ENCODE peak calls at places on chromosome 12, in seven cellular contexts. One of them, this sample, is unnamed.

GRCh38 chr12:124523071-124523470 is 44.3 kb downstream of the NCOR2 start:
- DNase-seq in type B pancreatic cell: no peak
- DNase-seq in endothelial cell: no peak
- DNase-seq in cardiac muscle cell: no peak
- DNase-seq in OCI-LY7: no peak
- DNase-seq in foreskin keratinocyte: no peak
- DNase-seq in AG10803: peak
- DNase-seq in this sample: no peak

GRCh38 chr12:62917066-62917465 is 17.9 kb downstream of the PPM1H start:
- DNase-seq in type B pancreatic cell: no peak
- DNase-seq in foreskin keratinocyte: no peak
- DNase-seq in AG10803: no peak
- DNase-seq in endothelial cell: no peak
- DNase-seq in cardiac muscle cell: no peak
- DNase-seq in OCI-LY7: no peak
- DNase-seq in this sample: no peak

GRCh38 chr12:80195143-80195726 is 95.9 kb downstream of the OTOGL start:
- DNase-seq in AG10803: peak
- DNase-seq in endothelial cell: peak
- DNase-seq in cardiac muscle cell: peak
- DNase-seq in foreskin keratinocyte: no peak
- DNase-seq in type B pancreatic cell: no peak
- DNase-seq in OCI-LY7: peak
- DNase-seq in this sample: peak

GRCh38 chr12:117850048-117850447 is 118.7 kb downstream of the KSR2 start:
- DNase-seq in endothelial cell: peak
- DNase-seq in AG10803: peak
- DNase-seq in cardiac muscle cell: peak
- DNase-seq in OCI-LY7: peak
- DNase-seq in type B pancreatic cell: no peak
- DNase-seq in foreskin keratinocyte: no peak
- DNase-seq in this sample: peak

GRCh38 chr12:104226672-104227071 is 11.1 kb downstream of the TXNRD1 start:
- DNase-seq in foreskin keratinocyte: peak
- DNase-seq in OCI-LY7: no peak
- DNase-seq in type B pancreatic cell: no peak
- DNase-seq in endothelial cell: no peak
- DNase-seq in cardiac muscle cell: no peak
- DNase-seq in AG10803: peak
- DNase-seq in this sample: no peak

GRCh38 chr12:89752331-89752730 is 43.7 kb upstream of the ATP2B1 start:
- DNase-seq in foreskin keratinocyte: no peak
- DNase-seq in cardiac muscle cell: no peak
- DNase-seq in endothelial cell: no peak
- DNase-seq in OCI-LY7: peak
- DNase-seq in type B pancreatic cell: no peak
- DNase-seq in AG10803: no peak
- DNase-seq in this sample: peak

GRCh38 chr12:67593041-67593870 is 55.3 kb upstream of the DYRK2 start:
- DNase-seq in endothelial cell: no peak
- DNase-seq in type B pancreatic cell: no peak
- DNase-seq in OCI-LY7: no peak
- DNase-seq in cardiac muscle cell: no peak
- DNase-seq in AG10803: peak
- DNase-seq in foreskin keratinocyte: peak
- DNase-seq in this sample: no peak

GRCh38 chr12:109735825-109736551 is 22.4 kb downstream of the FAM222A start:
- DNase-seq in OCI-LY7: no peak
- DNase-seq in foreskin keratinocyte: no peak
- DNase-seq in cardiac muscle cell: no peak
- DNase-seq in AG10803: no peak
- DNase-seq in type B pancreatic cell: no peak
- DNase-seq in endothelial cell: no peak
- DNase-seq in this sample: no peak

GRCh38 chr12:126966498-126966897 is 1300.5 kb upstream of the TMEM132C start:
- DNase-seq in AG10803: no peak
- DNase-seq in type B pancreatic cell: no peak
- DNase-seq in OCI-LY7: no peak
- DNase-seq in endothelial cell: no peak
- DNase-seq in foreskin keratinocyte: no peak
- DNase-seq in cardiac muscle cell: no peak
- DNase-seq in this sample: no peak

GRCh38 chr12:38508246-38508645 is 191.7 kb downstream of the ALG10B start:
- DNase-seq in OCI-LY7: no peak
- DNase-seq in type B pancreatic cell: no peak
- DNase-seq in endothelial cell: no peak
- DNase-seq in AG10803: no peak
- DNase-seq in cardiac muscle cell: no peak
- DNase-seq in foreskin keratinocyte: no peak
- DNase-seq in this sample: no peak

GRCh38 chr12:131710464-131711457 is at the start of gene SFSWAP:
- DNase-seq in foreskin keratinocyte: peak
- DNase-seq in endothelial cell: peak
- DNase-seq in AG10803: peak
- DNase-seq in cardiac muscle cell: peak
- DNase-seq in type B pancreatic cell: peak
- DNase-seq in OCI-LY7: peak
- DNase-seq in this sample: peak

GRCh38 chr12:93818488-93819047 is 141.4 kb downstream of the CRADD start:
- DNase-seq in cardiac muscle cell: no peak
- DNase-seq in OCI-LY7: no peak
- DNase-seq in foreskin keratinocyte: no peak
- DNase-seq in type B pancreatic cell: no peak
- DNase-seq in endothelial cell: no peak
- DNase-seq in AG10803: no peak
- DNase-seq in this sample: no peak

GRCh38 chr12:77299910-77300772 is 234.8 kb upstream of the E2F7 start:
- DNase-seq in type B pancreatic cell: no peak
- DNase-seq in endothelial cell: no peak
- DNase-seq in cardiac muscle cell: no peak
- DNase-seq in foreskin keratinocyte: peak
- DNase-seq in OCI-LY7: no peak
- DNase-seq in AG10803: peak
- DNase-seq in this sample: no peak

GRCh38 chr12:65019696-65020095 is 101.4 kb downstream of the WIF1 start:
- DNase-seq in foreskin keratinocyte: no peak
- DNase-seq in AG10803: no peak
- DNase-seq in endothelial cell: no peak
- DNase-seq in type B pancreatic cell: no peak
- DNase-seq in cardiac muscle cell: no peak
- DNase-seq in OCI-LY7: no peak
- DNase-seq in this sample: no peak

GRCh38 chr12:3152892-3153291 is 75.7 kb downstream of the TSPAN9 start:
- DNase-seq in endothelial cell: no peak
- DNase-seq in OCI-LY7: no peak
- DNase-seq in cardiac muscle cell: no peak
- DNase-seq in foreskin keratinocyte: no peak
- DNase-seq in type B pancreatic cell: no peak
- DNase-seq in AG10803: no peak
- DNase-seq in this sample: no peak

GRCh38 chr12:108966378-108967151 is 54.3 kb downstream of the SVOP start:
- DNase-seq in type B pancreatic cell: no peak
- DNase-seq in foreskin keratinocyte: no peak
- DNase-seq in cardiac muscle cell: no peak
- DNase-seq in AG10803: no peak
- DNase-seq in OCI-LY7: no peak
- DNase-seq in endothelial cell: no peak
- DNase-seq in this sample: no peak

GRCh38 chr12:49698619-49699545 is 8.3 kb downstream of the FMNL3 start:
- DNase-seq in foreskin keratinocyte: peak
- DNase-seq in AG10803: peak
- DNase-seq in type B pancreatic cell: no peak
- DNase-seq in OCI-LY7: peak
- DNase-seq in cardiac muscle cell: peak
- DNase-seq in endothelial cell: peak
- DNase-seq in this sample: peak

GRCh38 chr12:58067610-58068387 is 126.4 kb downstream of the ATP23 start:
- DNase-seq in foreskin keratinocyte: peak
- DNase-seq in AG10803: peak
- DNase-seq in type B pancreatic cell: no peak
- DNase-seq in cardiac muscle cell: no peak
- DNase-seq in endothelial cell: no peak
- DNase-seq in OCI-LY7: no peak
- DNase-seq in this sample: no peak

GRCh38 chr12:116832353-116832752 is 48.9 kb downstream of the HRK start:
- DNase-seq in endothelial cell: no peak
- DNase-seq in foreskin keratinocyte: no peak
- DNase-seq in cardiac muscle cell: no peak
- DNase-seq in AG10803: peak
- DNase-seq in OCI-LY7: no peak
- DNase-seq in type B pancreatic cell: no peak
- DNase-seq in this sample: no peak

GRCh38 chr12:98533723-98534251 is 18.4 kb downstream of the TMPO start:
- DNase-seq in endothelial cell: no peak
- DNase-seq in cardiac muscle cell: peak
- DNase-seq in type B pancreatic cell: no peak
- DNase-seq in OCI-LY7: no peak
- DNase-seq in AG10803: peak
- DNase-seq in foreskin keratinocyte: no peak
- DNase-seq in this sample: no peak

GRCh38 chr12:104648746-104649145 is 192.0 kb downstream of the CHST11 start:
- DNase-seq in AG10803: no peak
- DNase-seq in endothelial cell: no peak
- DNase-seq in type B pancreatic cell: no peak
- DNase-seq in OCI-LY7: no peak
- DNase-seq in cardiac muscle cell: no peak
- DNase-seq in foreskin keratinocyte: no peak
- DNase-seq in this sample: no peak

GRCh38 chr12:9829990-9830389 is 2.7 kb downstream of the KLRF1 start:
- DNase-seq in AG10803: no peak
- DNase-seq in type B pancreatic cell: no peak
- DNase-seq in OCI-LY7: no peak
- DNase-seq in cardiac muscle cell: no peak
- DNase-seq in foreskin keratinocyte: no peak
- DNase-seq in endothelial cell: no peak
- DNase-seq in this sample: no peak
- TF ChIP-seq CTCF in AG10803: no peak
- TF ChIP-seq CTCF in type B pancreatic cell: no peak
- TF ChIP-seq CTCF in OCI-LY7: no peak
- TF ChIP-seq CTCF in cardiac muscle cell: no peak
- TF ChIP-seq CTCF in foreskin keratinocyte: no peak
- TF ChIP-seq CTCF in endothelial cell: no peak
- TF ChIP-seq CTCF in this sample: no peak

DNA sequence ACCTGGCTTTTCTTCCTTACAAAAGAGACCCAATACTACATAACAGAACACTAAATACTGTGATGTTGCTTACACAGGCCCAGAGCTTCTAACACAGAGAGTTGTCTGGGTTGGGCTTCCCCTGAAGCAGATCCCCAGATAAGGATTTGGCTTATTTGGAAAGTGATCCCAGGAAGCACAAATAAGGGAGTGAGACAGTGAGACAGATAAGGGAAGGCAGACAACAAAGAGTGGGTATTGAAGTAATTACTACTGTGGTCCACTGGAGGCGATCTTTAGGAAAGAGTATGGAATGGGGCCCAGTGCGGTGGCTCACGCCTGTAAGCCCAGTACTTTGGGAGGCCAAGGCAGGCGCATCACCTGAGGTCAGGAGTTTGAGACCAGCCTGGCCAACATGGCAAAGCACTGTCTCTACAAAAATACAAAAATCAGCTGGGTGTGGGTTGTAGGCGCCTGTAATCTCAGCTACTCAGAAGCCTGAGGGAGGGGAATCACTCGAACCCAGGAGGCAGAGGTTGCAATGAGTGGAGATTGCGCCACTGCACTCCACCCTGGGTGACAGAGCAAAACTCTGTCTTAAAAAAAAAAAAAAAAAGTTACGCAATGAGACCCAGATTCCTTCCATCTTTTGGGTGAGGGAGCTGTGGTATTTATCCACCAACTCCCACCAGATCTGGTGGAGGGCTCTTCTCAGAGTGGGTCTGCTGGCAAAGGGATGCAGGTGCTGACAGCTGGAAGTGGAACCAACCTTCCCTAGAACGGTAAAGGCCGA is 10.2 kb upstream of the C12orf43 start:
- DNase-seq in endothelial cell: no peak
- DNase-seq in AG10803: no peak
- DNase-seq in type B pancreatic cell: no peak
- DNase-seq in cardiac muscle cell: peak
- DNase-seq in foreskin keratinocyte: no peak
- DNase-seq in OCI-LY7: no peak
- DNase-seq in this sample: no peak
- TF ChIP-seq CTCF in endothelial cell: no peak
- TF ChIP-seq CTCF in AG10803: no peak
- TF ChIP-seq CTCF in type B pancreatic cell: peak
- TF ChIP-seq CTCF in cardiac muscle cell: peak
- TF ChIP-seq CTCF in foreskin keratinocyte: peak
- TF ChIP-seq CTCF in OCI-LY7: no peak
- TF ChIP-seq CTCF in this sample: no peak

GRCh38 chr12:52214421-52214802 is 18.6 kb upstream of the KRT7 start:
- DNase-seq in foreskin keratinocyte: no peak
- DNase-seq in cardiac muscle cell: no peak
- DNase-seq in OCI-LY7: no peak
- DNase-seq in endothelial cell: no peak
- DNase-seq in type B pancreatic cell: no peak
- DNase-seq in AG10803: no peak
- DNase-seq in this sample: no peak
- TF ChIP-seq CTCF in foreskin keratinocyte: peak
- TF ChIP-seq CTCF in cardiac muscle cell: no peak
- TF ChIP-seq CTCF in OCI-LY7: no peak
- TF ChIP-seq CTCF in endothelial cell: no peak
- TF ChIP-seq CTCF in type B pancreatic cell: no peak
- TF ChIP-seq CTCF in AG10803: no peak
- TF ChIP-seq CTCF in this sample: no peak

GRCh38 chr12:66275040-66275439 is 27.3 kb upstream of the HELB start:
- DNase-seq in foreskin keratinocyte: no peak
- DNase-seq in type B pancreatic cell: no peak
- DNase-seq in OCI-LY7: no peak
- DNase-seq in endothelial cell: no peak
- DNase-seq in AG10803: no peak
- DNase-seq in cardiac muscle cell: no peak
- DNase-seq in this sample: no peak

GRCh38 chr12:66280573-66280972 is 21.7 kb upstream of the HELB start:
- DNase-seq in cardiac muscle cell: no peak
- DNase-seq in type B pancreatic cell: no peak
- DNase-seq in OCI-LY7: no peak
- DNase-seq in AG10803: no peak
- DNase-seq in endothelial cell: no peak
- DNase-seq in foreskin keratinocyte: no peak
- DNase-seq in this sample: no peak

GRCh38 chr12:66282244-66282643 is 20.0 kb upstream of the HELB start:
- DNase-seq in foreskin keratinocyte: no peak
- DNase-seq in AG10803: no peak
- DNase-seq in cardiac muscle cell: no peak
- DNase-seq in type B pancreatic cell: no peak
- DNase-seq in OCI-LY7: no peak
- DNase-seq in endothelial cell: no peak
- DNase-seq in this sample: no peak

DNA sequence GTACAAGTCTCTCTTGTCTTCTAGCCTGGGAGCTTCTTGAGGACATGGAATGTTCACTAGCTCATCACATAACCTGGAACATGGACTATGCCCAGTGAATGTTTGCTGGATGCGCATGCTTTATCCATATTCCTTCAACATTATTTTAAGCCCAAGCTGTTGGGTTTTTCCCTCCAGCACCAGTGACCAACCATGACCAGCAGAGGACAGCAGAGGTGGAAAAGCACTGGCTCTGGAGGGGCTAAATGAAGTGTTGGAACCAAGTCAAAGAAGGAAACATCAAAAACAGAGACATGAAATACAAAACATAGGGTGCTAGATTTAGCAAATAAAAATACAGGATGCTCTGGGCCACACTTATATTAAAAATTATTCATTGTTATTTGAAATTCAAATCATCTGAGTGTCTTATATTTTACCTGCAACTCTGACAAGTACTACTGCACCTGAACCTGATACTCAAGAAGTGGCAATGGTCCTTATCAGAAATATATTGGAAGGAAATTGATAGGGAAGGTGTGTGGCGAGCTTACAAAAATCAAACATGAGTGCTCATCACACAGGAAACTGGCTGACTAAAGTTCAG is 23.1 kb upstream of the HELB start:
- DNase-seq in foreskin keratinocyte: no peak
- DNase-seq in cardiac muscle cell: peak
- DNase-seq in AG10803: no peak
- DNase-seq in endothelial cell: peak
- DNase-seq in OCI-LY7: no peak
- DNase-seq in type B pancreatic cell: no peak
- DNase-seq in this sample: no peak
- TF ChIP-seq CTCF in foreskin keratinocyte: peak
- TF ChIP-seq CTCF in cardiac muscle cell: peak
- TF ChIP-seq CTCF in AG10803: peak
- TF ChIP-seq CTCF in endothelial cell: peak
- TF ChIP-seq CTCF in OCI-LY7: peak
- TF ChIP-seq CTCF in type B pancreatic cell: peak
- TF ChIP-seq CTCF in this sample: peak